ENCODE peak calls at places on chromosome 3, in eight cellular contexts. V, O, A, B, R, P, H and K are unnamed samples.

GRCh38 chr3:149575213-149575961 is 82.4 kb downstream of the WWTR1 start:
- DNase-seq in V (no peak), O (no peak), A (no peak), B (no peak), R (no peak), P (no peak), H (no peak), K (no peak)

GRCh38 chr3:82157952-82158351 is 396.5 kb upstream of the GBE1 start:
- DNase-seq in V (no peak), O (no peak), A (peak), B (no peak), R (no peak), P (no peak), H (peak), K (no peak)

GRCh38 chr3:18234717-18235335 is 190.3 kb downstream of the SATB1 start:
- DNase-seq in V (no peak), O (no peak), A (no peak), B (no peak), R (no peak), P (no peak), H (no peak), K (no peak)

GRCh38 chr3:14369675-14370669 is 32.4 kb upstream of the SLC6A6 start:
- DNase-seq in V (no peak), O (peak), A (no peak), B (no peak), R (no peak), P (no peak), H (no peak), K (peak)

GRCh38 chr3:86995537-86995936 is 4.6 kb upstream of the VGLL3 start:
- DNase-seq in V (no peak), O (no peak), A (no peak), B (no peak), R (no peak), P (no peak), H (no peak), K (peak)

GRCh38 chr3:103169289-103169688 is 734.5 kb downstream of the ZPLD1 start:
- DNase-seq in V (no peak), O (no peak), A (no peak), B (no peak), R (no peak), P (no peak), H (no peak), K (no peak)

GRCh38 chr3:113557374-113557773 is 25.0 kb downstream of the SIDT1 start:
- DNase-seq in V (no peak), O (no peak), A (no peak), B (no peak), R (no peak), P (no peak), H (peak), K (no peak)

GRCh38 chr3:187841552-187841951 is 96.3 kb upstream of the BCL6 start:
- DNase-seq in V (peak), O (no peak), A (no peak), B (no peak), R (no peak), P (no peak), H (peak), K (no peak)

GRCh38 chr3:192887701-192888100 is 30.0 kb downstream of the MB21D2 start:
- DNase-seq in V (no peak), O (no peak), A (no peak), B (no peak), R (no peak), P (no peak), H (no peak), K (no peak)

GRCh38 chr3:131167867-131168266 is 141.2 kb downstream of the NEK11 start:
- DNase-seq in V (no peak), O (no peak), A (no peak), B (no peak), R (no peak), P (no peak), H (no peak), K (no peak)

GRCh38 chr3:40109641-40110490 is 199.6 kb upstream of the EIF1B start:
- DNase-seq in V (no peak), O (no peak), A (no peak), B (no peak), R (no peak), P (no peak), H (no peak), K (peak)

GRCh38 chr3:173632945-173633344 is 235.4 kb downstream of the NLGN1 start:
- DNase-seq in V (no peak), O (no peak), A (no peak), B (no peak), R (no peak), P (no peak), H (no peak), K (no peak)

GRCh38 chr3:40336101-40336500 is 26.6 kb downstream of the EIF1B start:
- DNase-seq in V (no peak), O (no peak), A (no peak), B (no peak), R (no peak), P (no peak), H (no peak), K (no peak)

GRCh38 chr3:71581451-71581980 is 2.0 kb downstream of the FOXP1 start:
- DNase-seq in V (no peak), O (peak), A (no peak), B (peak), R (peak), P (peak), H (no peak), K (peak)

GRCh38 chr3:195204360-195205166 is 66.4 kb downstream of the XXYLT1 start:
- DNase-seq in V (peak), O (no peak), A (peak), B (no peak), R (no peak), P (no peak), H (no peak), K (peak)